ENCODE peak calls at places on chromosomes 16 and 17, in five cellular contexts. G is CD4-positive, alpha-beta T cell; M is HEK293T; D is anterior cingulate cortex; L is heart right ventricle. T is an unnamed sample.

GRCh38 chr16:77457046-77457445 is 22.2 kb upstream of the ADAMTS18 start:
- DNase-seq in L (no peak), G (no peak), D (no peak), M (no peak), T (no peak)

GRCh38 chr16:73015612-73016487 is 32.1 kb downstream of the ZFHX3 start:
- DNase-seq in L (no peak), M (no peak), G (no peak), D (no peak), T (no peak)

GRCh38 chr17:43667506-43668438 is 6.0 kb upstream of the MEOX1 start:
- DNase-seq in M (no peak), D (no peak), L (no peak), G (no peak), T (no peak)

GRCh38 chr16:89491974-89492687 is 1.8 kb upstream of the ANKRD11 start:
- DNase-seq in L (no peak), M (no peak), G (no peak), D (no peak), T (no peak)

GRCh38 chr17:42677921-42678781 is 1.4 kb upstream of the PLEKHH3 start:
- DNase-seq in G (peak; percentile 60), M (peak; percentile 78), D (peak; percentile 77), L (peak; percentile 90), T (peak; percentile 85)

GRCh38 chr17:44200478-44201155 is 933 bp upstream of the ATXN7L3 start:
- DNase-seq in G (no peak), L (no peak), M (no peak), D (no peak), T (no peak)

GRCh38 chr16:55853114-55853513 is 20.2 kb upstream of the CES1 start:
- DNase-seq in L (no peak), D (no peak), G (no peak), M (no peak), T (no peak)

GRCh38 chr16:65601781-65602180 is 479.9 kb upstream of the CDH11 start:
- DNase-seq in G (no peak), M (no peak), L (no peak), D (no peak), T (no peak)

GRCh38 chr16:2520784-2521577 is 810 bp downstream of the AMDHD2 start:
- DNase-seq in L (peak; percentile 9), G (peak; percentile 63), D (no peak), M (no peak), T (peak; percentile 52)

GRCh38 chr16:89179656-89180315 is 8.2 kb downstream of the CDH15 start:
- DNase-seq in M (no peak), G (no peak), L (no peak), D (no peak), T (no peak)

GRCh38 chr16:50207652-50208051 is 54.5 kb downstream of the TENT4B start:
- DNase-seq in G (no peak), D (no peak), L (peak; percentile 33), M (no peak), T (no peak)

GRCh38 chr17:75019146-75019545 is 6.7 kb downstream of the MRPL58 start:
- DNase-seq in G (no peak), L (no peak), M (no peak), D (no peak), T (no peak)

GRCh38 chr16:21179983-21180365 is 21.5 kb downstream of the LDAF1 start:
- DNase-seq in G (no peak), D (no peak), L (no peak), M (no peak), T (no peak)

GRCh38 chr17:75093543-75094158 is 5.9 kb downstream of the SLC16A5 start:
- DNase-seq in M (no peak), G (no peak), D (no peak), L (no peak), T (no peak)

GRCh38 chr17:20954794-20955193 is 88.0 kb downstream of the USP22 start:
- DNase-seq in L (no peak), M (no peak), D (no peak), G (no peak), T (no peak)

GRCh38 chr16:82504811-82505210 is 122.0 kb upstream of the CDH13 start:
- DNase-seq in D (no peak), M (no peak), L (no peak), G (no peak), T (no peak)

GRCh38 chr17:27296427-27296979 is 2.6 kb downstream of the WSB1 start:
- DNase-seq in G (no peak), L (no peak), M (no peak), D (no peak), T (no peak)

GRCh38 chr17:74749262-74750038 is 1.0 kb downstream of the NHERF1 start:
- DNase-seq in D (no peak), M (no peak), G (no peak), L (no peak), T (no peak)

GRCh38 chr17:58084317-58084981 is 1.2 kb downstream of the DYNLL2 start:
- DNase-seq in L (peak; percentile 29), G (peak; percentile 46), M (no peak), D (no peak), T (peak; percentile 50)

GRCh38 chr17:9331512-9332163 is 244.0 kb downstream of the STX8 start:
- DNase-seq in D (no peak), L (no peak), G (no peak), M (no peak), T (no peak)

GRCh38 chr17:40615295-40615988 is 32.2 kb downstream of the SMARCE1 start:
- DNase-seq in M (peak; percentile 58), L (no peak), G (no peak), D (no peak), T (peak; percentile 60)

T was measured in ovary.